ENCODE peak calls at places on chromosomes 4 and X, in four cellular contexts. One of them, this sample, is unnamed.

GRCh38 chr4:178789279-178789678 is 1347.0 kb upstream of the AGA start:
- DNase-seq in progenitor cell of endocrine pancreas: no peak
- DNase-seq in upper lobe of left lung: no peak
- DNase-seq in endothelial cell: no peak
- DNase-seq in this sample: no peak

GRCh38 chrX:46500054-46500453 is 45.2 kb downstream of the ZNF674 start:
- DNase-seq in progenitor cell of endocrine pancreas: no peak
- DNase-seq in upper lobe of left lung: no peak
- DNase-seq in endothelial cell: no peak
- DNase-seq in this sample: no peak

GRCh38 chrX:39487166-39488006 is 610.4 kb downstream of the BCOR start:
- DNase-seq in progenitor cell of endocrine pancreas: no peak
- DNase-seq in upper lobe of left lung: no peak
- DNase-seq in endothelial cell: no peak
- DNase-seq in this sample: no peak

GRCh38 chr4:3077796-3078195 is 3.3 kb downstream of the HTT start:
- DNase-seq in progenitor cell of endocrine pancreas: no peak
- DNase-seq in upper lobe of left lung: no peak
- DNase-seq in endothelial cell: no peak
- DNase-seq in this sample: no peak

GRCh38 chrX:130555341-130555740 is 153.6 kb downstream of the RBMX2 start:
- DNase-seq in progenitor cell of endocrine pancreas: no peak
- DNase-seq in upper lobe of left lung: no peak
- DNase-seq in endothelial cell: no peak
- DNase-seq in this sample: no peak

GRCh38 chr4:56772134-56772533 is 49.4 kb downstream of the SPINK2 start:
- DNase-seq in progenitor cell of endocrine pancreas: no peak
- DNase-seq in upper lobe of left lung: no peak
- DNase-seq in endothelial cell: no peak
- DNase-seq in this sample: no peak

GRCh38 chr4:163548481-163549243 is 54.2 kb downstream of the TMA16 start:
- DNase-seq in progenitor cell of endocrine pancreas: no peak
- DNase-seq in upper lobe of left lung: no peak
- DNase-seq in endothelial cell: peak
- DNase-seq in this sample: no peak

GRCh38 chr4:56668267-56668666 is 12.8 kb downstream of the HOPX start:
- DNase-seq in progenitor cell of endocrine pancreas: no peak
- DNase-seq in upper lobe of left lung: no peak
- DNase-seq in endothelial cell: no peak
- DNase-seq in this sample: peak

GRCh38 chr4:102815981-102816380 is 11.4 kb downstream of the UBE2D3 start:
- DNase-seq in progenitor cell of endocrine pancreas: no peak
- DNase-seq in upper lobe of left lung: no peak
- DNase-seq in endothelial cell: no peak
- DNase-seq in this sample: no peak

This sample was measured in naive thymus-derived CD4-positive, alpha-beta T cell.